ENCODE peak calls at places on chromosome 2, in eight cellular contexts. V is CD8-positive, alpha-beta T cell; J is AG04449; H is mesenchymal stem cell; O is effector memory CD4-positive, alpha-beta T cell; A is breast epithelium; Z is HCT116; C is NT2/D1. U is an unnamed sample.

GRCh38 chr2:177489719-177490301 is 97.2 kb downstream of the AGPS start:
- DNase-seq in J (no peak), C (peak; percentile 20), A (no peak), Z (peak; percentile 8), O (no peak), H (peak; percentile 49), V (no peak), U (no peak)

GRCh38 chr2:191899442-191899841 is 52.6 kb upstream of the CAVIN2 start:
- DNase-seq in C (no peak), Z (no peak), J (peak; percentile 47), H (peak; percentile 60), O (no peak), A (no peak), V (no peak), U (no peak)

GRCh38 chr2:110818767-110819481 is 86.6 kb downstream of the ACOXL start:
- DNase-seq in H (no peak), Z (no peak), J (no peak), A (no peak), O (no peak), V (no peak), C (no peak), U (no peak)

GRCh38 chr2:27776097-27776496 is 4.6 kb downstream of the MRPL33 start:
- DNase-seq in O (no peak), C (no peak), J (no peak), A (no peak), Z (no peak), V (no peak), H (no peak), U (no peak)

GRCh38 chr2:29420999-29421856 is 306.0 kb downstream of the CLIP4 start:
- DNase-seq in J (no peak), H (peak; percentile 30), A (no peak), V (no peak), C (no peak), O (no peak), Z (no peak), U (no peak)

GRCh38 chr2:66587216-66587615 is 152.3 kb downstream of the MEIS1 start:
- DNase-seq in Z (no peak), H (no peak), V (no peak), C (no peak), J (no peak), O (no peak), A (no peak), U (no peak)

GRCh38 chr2:238963164-238963969 is 115.5 kb downstream of the TWIST2 start:
- DNase-seq in J (peak; percentile 33), A (no peak), O (no peak), V (no peak), Z (no peak), H (peak; percentile 20), C (peak; percentile 39), U (no peak)

GRCh38 chr2:85926526-85926925 is 37.7 kb upstream of the ST3GAL5 start:
- DNase-seq in C (no peak), J (no peak), H (no peak), O (no peak), A (no peak), V (no peak), Z (no peak), U (no peak)

GRCh38 chr2:238856713-238857567 is 9.1 kb downstream of the TWIST2 start:
- DNase-seq in A (no peak), O (no peak), V (no peak), Z (no peak), C (no peak), J (no peak), H (no peak), U (no peak)

GRCh38 chr2:163850036-163850435 is 114.2 kb upstream of the FIGN start:
- DNase-seq in O (no peak), H (no peak), Z (no peak), V (no peak), A (no peak), J (no peak), C (no peak), U (no peak)

GRCh38 chr2:110714824-110715223 is 17.5 kb upstream of the ACOXL start:
- DNase-seq in J (no peak), C (no peak), O (no peak), H (no peak), V (no peak), Z (no peak), A (no peak), U (no peak)

GRCh38 chr2:160363961-160364733 is 129.5 kb downstream of the RBMS1 start:
- DNase-seq in A (no peak), H (peak; percentile 45), V (no peak), Z (no peak), C (no peak), O (no peak), J (no peak), U (no peak)
- H3K4me3 ChIP-seq in A (no peak overlapping the region), H (peak overlapping the region; percentile 73), V (no peak overlapping the region), Z (no peak overlapping the region), C (no peak overlapping the region), O (no peak overlapping the region), J (no peak overlapping the region), U (no peak overlapping the region)

GRCh38 chr2:97661927-97662326 is 1.9 kb downstream of the ACTR1B start:
- DNase-seq in J (no peak), C (no peak), O (no peak), A (no peak), V (no peak), H (no peak), Z (no peak), U (no peak)
- H3K4me3 ChIP-seq in J (peak overlapping the region; percentile 70), C (no peak overlapping the region), O (no peak overlapping the region), A (no peak overlapping the region), V (no peak overlapping the region), H (peak overlapping the region; percentile 88), Z (peak overlapping the region; percentile 88), U (no peak overlapping the region)

GRCh38 chr2:241035818-241036396 is 37.5 kb downstream of the SNED1 start:
- DNase-seq in C (no peak), O (peak; percentile 41), Z (no peak), V (peak; percentile 86), J (no peak), A (no peak), H (no peak), U (no peak)

GRCh38 chr2:241036397-241036963 is 38.1 kb downstream of the SNED1 start:
- DNase-seq in A (no peak), J (no peak), V (peak; percentile 84), O (peak; percentile 55), C (no peak), Z (no peak), H (peak; percentile 6), U (peak; percentile 71)

GRCh38 chr2:241036964-241037421 is 38.6 kb downstream of the SNED1 start:
- DNase-seq in Z (no peak), J (no peak), A (no peak), V (peak; percentile 36), H (no peak), O (no peak), C (no peak), U (no peak)

GRCh38 chr2:241038374-241039180 is 40.2 kb downstream of the SNED1 start:
- DNase-seq in V (no peak), H (no peak), J (no peak), A (no peak), C (no peak), Z (no peak), O (no peak), U (peak; percentile 18)

GRCh38 chr2:241037498-241037897 is 39.1 kb downstream of the SNED1 start:
- DNase-seq in Z (no peak), O (no peak), J (no peak), A (no peak), C (no peak), H (no peak), V (no peak), U (no peak)
- H3K4me3 ChIP-seq in Z (no peak overlapping the region), O (peak overlapping the region; percentile 53), J (no peak overlapping the region), A (no peak overlapping the region), C (no peak overlapping the region), H (no peak overlapping the region), V (peak overlapping the region; percentile 66), U (no peak overlapping the region)

DNA sequence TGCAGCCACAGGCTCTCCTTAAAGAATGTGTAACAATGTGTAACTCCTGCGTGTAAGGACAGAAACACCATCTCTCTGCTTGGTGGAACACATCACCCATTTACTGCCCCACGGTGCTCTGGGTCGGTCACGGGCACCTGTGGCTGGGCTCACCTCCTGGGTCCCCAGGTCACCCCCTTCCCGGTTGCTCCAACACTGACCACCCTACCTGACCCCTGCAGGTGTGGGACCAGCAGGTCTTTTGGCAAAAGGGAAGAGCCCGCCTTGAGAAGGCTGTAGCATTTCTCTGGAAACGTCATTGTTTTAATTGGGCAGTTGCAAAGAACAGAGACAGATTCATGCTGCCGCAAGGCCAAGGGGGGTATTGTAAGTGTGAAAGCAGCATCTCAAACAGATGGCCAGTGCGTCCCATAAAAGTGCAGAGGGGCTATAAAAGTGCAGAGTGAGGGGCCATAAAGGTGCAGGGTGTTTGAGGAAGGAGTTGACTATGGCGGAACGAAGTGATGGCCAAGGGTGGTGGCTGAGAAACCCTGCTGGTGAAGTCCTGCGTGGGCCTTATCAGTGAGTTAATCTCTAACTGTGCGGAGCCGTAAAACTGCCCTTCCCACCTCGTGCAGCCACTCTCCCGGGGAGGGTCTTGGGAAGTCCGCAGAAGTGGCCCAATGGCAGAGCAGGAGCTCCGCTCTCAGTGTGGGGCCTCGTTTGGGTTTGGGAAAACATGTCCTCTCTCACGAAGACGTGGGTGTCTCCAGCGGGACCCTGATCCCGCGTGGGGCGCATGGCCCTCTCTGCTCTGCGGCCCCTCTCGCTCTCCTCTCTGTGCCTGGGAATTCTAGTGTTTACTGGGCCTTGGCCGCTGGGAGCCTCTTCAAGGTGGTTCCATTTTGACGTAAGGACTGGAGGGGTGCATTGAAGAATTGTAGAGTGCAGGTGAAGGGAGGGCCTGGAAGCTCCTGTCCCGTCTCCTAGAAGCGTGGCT is 13.7 kb upstream of the NEU4 start:
- DNase-seq in O (no peak), C (no peak), H (no peak), A (no peak), Z (no peak), J (no peak), V (no peak), U (peak; percentile 15)
- H3K4me3 ChIP-seq in O (no peak overlapping the region), C (no peak overlapping the region), H (no peak overlapping the region), A (no peak overlapping the region), Z (no peak overlapping the region), J (no peak overlapping the region), V (no peak overlapping the region), U (no peak overlapping the region)

DNA sequence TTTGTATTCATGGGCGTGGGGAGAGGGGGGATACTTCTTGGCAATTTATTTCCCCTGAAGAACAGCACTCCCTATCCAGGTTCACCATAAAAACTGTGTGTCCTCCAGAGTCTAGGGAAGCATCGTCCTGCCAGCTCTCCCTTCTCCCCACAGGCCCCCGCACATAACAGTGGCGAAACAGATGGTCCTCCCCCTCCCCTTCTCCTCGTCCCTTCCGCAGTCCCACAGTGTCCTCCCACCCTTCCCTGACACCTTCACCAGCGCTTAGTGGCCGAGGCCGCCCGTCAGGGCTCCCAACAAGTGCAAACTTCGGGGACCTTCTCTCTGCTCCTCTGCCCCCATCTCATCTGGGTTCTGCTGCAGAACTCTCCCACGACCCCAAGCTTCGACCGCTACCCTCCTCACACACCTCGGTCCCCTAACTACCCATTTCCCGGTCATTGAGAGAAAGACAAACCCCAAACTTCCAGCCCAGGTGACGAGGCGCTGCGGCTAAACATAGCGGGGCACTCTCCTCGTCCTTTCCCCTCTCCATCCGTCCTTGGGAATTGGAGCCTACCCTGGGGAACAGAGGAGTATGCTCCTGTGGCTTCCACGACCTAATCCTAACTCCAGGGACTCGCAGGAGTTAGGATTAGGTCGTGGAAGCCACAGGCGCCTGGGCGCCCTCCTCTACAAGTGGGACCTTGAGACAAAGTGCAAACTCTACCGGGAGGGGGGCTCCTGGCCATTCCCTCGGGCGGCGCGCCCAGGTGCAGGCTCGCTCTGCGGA is 971 bp downstream of the ZNF385B start:
- DNase-seq in C (no peak), Z (no peak), J (no peak), O (no peak), A (no peak), H (peak; percentile 1), V (no peak), U (no peak)
- H3K4me3 ChIP-seq in C (peak overlapping the region; percentile 74), Z (peak overlapping the region; percentile 66), J (peak overlapping the region; percentile 30), O (no peak overlapping the region), A (peak overlapping the region; percentile 53), H (peak overlapping the region; percentile 80), V (no peak overlapping the region), U (peak overlapping the region; percentile 42)